ENCODE peak calls at places on chromosomes 4 and X, in eight cellular contexts. One of them, this sample, is unnamed.

GRCh38 chr4:73810191-73810590 is 26.3 kb upstream of the CXCL6 start:
- DNase-seq in T-helper 1 cell: no peak
- DNase-seq in LoVo: no peak
- DNase-seq in stimulated activated CD4-positive, alpha-beta T cell treated with anti-CD3 and anti-CD28 coated beads, Interleukin-15, amount 100 ng/mL, for 24 hours: no peak
- DNase-seq in NCI-H2081: no peak
- DNase-seq in activated CD4-positive, alpha-beta T cell treated with anti-CD3 and anti-CD28 coated beads for 48 hours: no peak
- DNase-seq in activated T-helper 1 cell treated with anti-CD3 and anti-CD28 coated beads, Interleukin-2, amount 50 U/mL, for 16 hours: no peak
- DNase-seq in choroid plexus epithelial cell: no peak
- DNase-seq in this sample: no peak

GRCh38 chr4:40241936-40242590 is 45.2 kb downstream of the RHOH start:
- DNase-seq in LoVo: no peak
- DNase-seq in NCI-H2081: no peak
- DNase-seq in T-helper 1 cell: peak
- DNase-seq in stimulated activated CD4-positive, alpha-beta T cell treated with anti-CD3 and anti-CD28 coated beads, Interleukin-15, amount 100 ng/mL, for 24 hours: peak
- DNase-seq in activated CD4-positive, alpha-beta T cell treated with anti-CD3 and anti-CD28 coated beads for 48 hours: no peak
- DNase-seq in activated T-helper 1 cell treated with anti-CD3 and anti-CD28 coated beads, Interleukin-2, amount 50 U/mL, for 16 hours: no peak
- DNase-seq in choroid plexus epithelial cell: no peak
- DNase-seq in this sample: no peak

GRCh38 chrX:83339724-83340123 is 168.4 kb upstream of the POU3F4 start:
- DNase-seq in LoVo: no peak
- DNase-seq in NCI-H2081: no peak
- DNase-seq in T-helper 1 cell: no peak
- DNase-seq in activated CD4-positive, alpha-beta T cell treated with anti-CD3 and anti-CD28 coated beads for 48 hours: no peak
- DNase-seq in stimulated activated CD4-positive, alpha-beta T cell treated with anti-CD3 and anti-CD28 coated beads, Interleukin-15, amount 100 ng/mL, for 24 hours: no peak
- DNase-seq in choroid plexus epithelial cell: no peak
- DNase-seq in activated T-helper 1 cell treated with anti-CD3 and anti-CD28 coated beads, Interleukin-2, amount 50 U/mL, for 16 hours: no peak
- DNase-seq in this sample: no peak

GRCh38 chrX:18871161-18871880 is 112.6 kb downstream of the PHKA2 start:
- DNase-seq in choroid plexus epithelial cell: peak
- DNase-seq in activated CD4-positive, alpha-beta T cell treated with anti-CD3 and anti-CD28 coated beads for 48 hours: no peak
- DNase-seq in activated T-helper 1 cell treated with anti-CD3 and anti-CD28 coated beads, Interleukin-2, amount 50 U/mL, for 16 hours: no peak
- DNase-seq in LoVo: no peak
- DNase-seq in stimulated activated CD4-positive, alpha-beta T cell treated with anti-CD3 and anti-CD28 coated beads, Interleukin-15, amount 100 ng/mL, for 24 hours: no peak
- DNase-seq in T-helper 1 cell: no peak
- DNase-seq in NCI-H2081: no peak
- DNase-seq in this sample: no peak

GRCh38 chr4:52873191-52873590 is 11.1 kb downstream of the RASL11B start:
- DNase-seq in activated CD4-positive, alpha-beta T cell treated with anti-CD3 and anti-CD28 coated beads for 48 hours: no peak
- DNase-seq in stimulated activated CD4-positive, alpha-beta T cell treated with anti-CD3 and anti-CD28 coated beads, Interleukin-15, amount 100 ng/mL, for 24 hours: no peak
- DNase-seq in choroid plexus epithelial cell: no peak
- DNase-seq in LoVo: no peak
- DNase-seq in NCI-H2081: no peak
- DNase-seq in activated T-helper 1 cell treated with anti-CD3 and anti-CD28 coated beads, Interleukin-2, amount 50 U/mL, for 16 hours: no peak
- DNase-seq in T-helper 1 cell: no peak
- DNase-seq in this sample: no peak

GRCh38 chrX:43707812-43708548 is 51.9 kb downstream of the MAOA start:
- DNase-seq in activated CD4-positive, alpha-beta T cell treated with anti-CD3 and anti-CD28 coated beads for 48 hours: no peak
- DNase-seq in NCI-H2081: no peak
- DNase-seq in choroid plexus epithelial cell: peak
- DNase-seq in LoVo: peak
- DNase-seq in T-helper 1 cell: no peak
- DNase-seq in stimulated activated CD4-positive, alpha-beta T cell treated with anti-CD3 and anti-CD28 coated beads, Interleukin-15, amount 100 ng/mL, for 24 hours: no peak
- DNase-seq in activated T-helper 1 cell treated with anti-CD3 and anti-CD28 coated beads, Interleukin-2, amount 50 U/mL, for 16 hours: no peak
- DNase-seq in this sample: no peak

GRCh38 chrX:23504540-23504884 is 162.8 kb upstream of the PRDX4 start:
- DNase-seq in NCI-H2081: no peak
- DNase-seq in stimulated activated CD4-positive, alpha-beta T cell treated with anti-CD3 and anti-CD28 coated beads, Interleukin-15, amount 100 ng/mL, for 24 hours: no peak
- DNase-seq in activated T-helper 1 cell treated with anti-CD3 and anti-CD28 coated beads, Interleukin-2, amount 50 U/mL, for 16 hours: no peak
- DNase-seq in activated CD4-positive, alpha-beta T cell treated with anti-CD3 and anti-CD28 coated beads for 48 hours: no peak
- DNase-seq in LoVo: no peak
- DNase-seq in T-helper 1 cell: no peak
- DNase-seq in choroid plexus epithelial cell: no peak
- DNase-seq in this sample: no peak

GRCh38 chr4:7328913-7329638 is 105.7 kb downstream of the PSAPL1 start:
- DNase-seq in activated T-helper 1 cell treated with anti-CD3 and anti-CD28 coated beads, Interleukin-2, amount 50 U/mL, for 16 hours: no peak
- DNase-seq in choroid plexus epithelial cell: peak
- DNase-seq in NCI-H2081: no peak
- DNase-seq in activated CD4-positive, alpha-beta T cell treated with anti-CD3 and anti-CD28 coated beads for 48 hours: no peak
- DNase-seq in stimulated activated CD4-positive, alpha-beta T cell treated with anti-CD3 and anti-CD28 coated beads, Interleukin-15, amount 100 ng/mL, for 24 hours: no peak
- DNase-seq in LoVo: peak
- DNase-seq in T-helper 1 cell: no peak
- DNase-seq in this sample: peak

GRCh38 chr4:118749347-118749988 is 64.3 kb downstream of the METTL14 start:
- DNase-seq in stimulated activated CD4-positive, alpha-beta T cell treated with anti-CD3 and anti-CD28 coated beads, Interleukin-15, amount 100 ng/mL, for 24 hours: no peak
- DNase-seq in choroid plexus epithelial cell: no peak
- DNase-seq in activated CD4-positive, alpha-beta T cell treated with anti-CD3 and anti-CD28 coated beads for 48 hours: no peak
- DNase-seq in T-helper 1 cell: no peak
- DNase-seq in activated T-helper 1 cell treated with anti-CD3 and anti-CD28 coated beads, Interleukin-2, amount 50 U/mL, for 16 hours: no peak
- DNase-seq in LoVo: no peak
- DNase-seq in NCI-H2081: peak
- DNase-seq in this sample: no peak

GRCh38 chr4:115323106-115323684 is 209.8 kb upstream of the NDST4 start:
- DNase-seq in stimulated activated CD4-positive, alpha-beta T cell treated with anti-CD3 and anti-CD28 coated beads, Interleukin-15, amount 100 ng/mL, for 24 hours: no peak
- DNase-seq in LoVo: no peak
- DNase-seq in activated CD4-positive, alpha-beta T cell treated with anti-CD3 and anti-CD28 coated beads for 48 hours: no peak
- DNase-seq in choroid plexus epithelial cell: peak
- DNase-seq in NCI-H2081: peak
- DNase-seq in activated T-helper 1 cell treated with anti-CD3 and anti-CD28 coated beads, Interleukin-2, amount 50 U/mL, for 16 hours: no peak
- DNase-seq in T-helper 1 cell: no peak
- DNase-seq in this sample: no peak

GRCh38 chr4:76002176-76002575 is 5.1 kb downstream of the CXCL9 start:
- DNase-seq in choroid plexus epithelial cell: peak
- DNase-seq in activated CD4-positive, alpha-beta T cell treated with anti-CD3 and anti-CD28 coated beads for 48 hours: no peak
- DNase-seq in NCI-H2081: no peak
- DNase-seq in activated T-helper 1 cell treated with anti-CD3 and anti-CD28 coated beads, Interleukin-2, amount 50 U/mL, for 16 hours: no peak
- DNase-seq in T-helper 1 cell: no peak
- DNase-seq in stimulated activated CD4-positive, alpha-beta T cell treated with anti-CD3 and anti-CD28 coated beads, Interleukin-15, amount 100 ng/mL, for 24 hours: no peak
- DNase-seq in LoVo: no peak
- DNase-seq in this sample: no peak

GRCh38 chr4:152476796-152477195 is 59.1 kb downstream of the FBXW7 start:
- DNase-seq in LoVo: no peak
- DNase-seq in NCI-H2081: no peak
- DNase-seq in T-helper 1 cell: no peak
- DNase-seq in stimulated activated CD4-positive, alpha-beta T cell treated with anti-CD3 and anti-CD28 coated beads, Interleukin-15, amount 100 ng/mL, for 24 hours: no peak
- DNase-seq in activated CD4-positive, alpha-beta T cell treated with anti-CD3 and anti-CD28 coated beads for 48 hours: no peak
- DNase-seq in activated T-helper 1 cell treated with anti-CD3 and anti-CD28 coated beads, Interleukin-2, amount 50 U/mL, for 16 hours: no peak
- DNase-seq in choroid plexus epithelial cell: no peak
- DNase-seq in this sample: no peak

GRCh38 chr4:48329976-48330375 is 11.4 kb upstream of the SLAIN2 start:
- DNase-seq in NCI-H2081: no peak
- DNase-seq in T-helper 1 cell: no peak
- DNase-seq in activated CD4-positive, alpha-beta T cell treated with anti-CD3 and anti-CD28 coated beads for 48 hours: no peak
- DNase-seq in stimulated activated CD4-positive, alpha-beta T cell treated with anti-CD3 and anti-CD28 coated beads, Interleukin-15, amount 100 ng/mL, for 24 hours: no peak
- DNase-seq in LoVo: peak
- DNase-seq in choroid plexus epithelial cell: peak
- DNase-seq in activated T-helper 1 cell treated with anti-CD3 and anti-CD28 coated beads, Interleukin-2, amount 50 U/mL, for 16 hours: no peak
- DNase-seq in this sample: no peak

GRCh38 chrX:131792356-131792749 is 230.7 kb upstream of the STK26 start:
- DNase-seq in LoVo: no peak
- DNase-seq in activated CD4-positive, alpha-beta T cell treated with anti-CD3 and anti-CD28 coated beads for 48 hours: no peak
- DNase-seq in stimulated activated CD4-positive, alpha-beta T cell treated with anti-CD3 and anti-CD28 coated beads, Interleukin-15, amount 100 ng/mL, for 24 hours: no peak
- DNase-seq in activated T-helper 1 cell treated with anti-CD3 and anti-CD28 coated beads, Interleukin-2, amount 50 U/mL, for 16 hours: no peak
- DNase-seq in NCI-H2081: peak
- DNase-seq in choroid plexus epithelial cell: no peak
- DNase-seq in T-helper 1 cell: no peak
- DNase-seq in this sample: peak

GRCh38 chr4:155657169-155657568 is 9.5 kb upstream of the GUCY1A1 start:
- DNase-seq in NCI-H2081: no peak
- DNase-seq in T-helper 1 cell: no peak
- DNase-seq in choroid plexus epithelial cell: no peak
- DNase-seq in LoVo: no peak
- DNase-seq in activated T-helper 1 cell treated with anti-CD3 and anti-CD28 coated beads, Interleukin-2, amount 50 U/mL, for 16 hours: no peak
- DNase-seq in stimulated activated CD4-positive, alpha-beta T cell treated with anti-CD3 and anti-CD28 coated beads, Interleukin-15, amount 100 ng/mL, for 24 hours: no peak
- DNase-seq in activated CD4-positive, alpha-beta T cell treated with anti-CD3 and anti-CD28 coated beads for 48 hours: no peak
- DNase-seq in this sample: no peak

GRCh38 chr4:177127658-177128057 is 182.0 kb upstream of the NEIL3 start:
- DNase-seq in T-helper 1 cell: no peak
- DNase-seq in activated T-helper 1 cell treated with anti-CD3 and anti-CD28 coated beads, Interleukin-2, amount 50 U/mL, for 16 hours: no peak
- DNase-seq in choroid plexus epithelial cell: peak
- DNase-seq in LoVo: no peak
- DNase-seq in NCI-H2081: no peak
- DNase-seq in activated CD4-positive, alpha-beta T cell treated with anti-CD3 and anti-CD28 coated beads for 48 hours: no peak
- DNase-seq in stimulated activated CD4-positive, alpha-beta T cell treated with anti-CD3 and anti-CD28 coated beads, Interleukin-15, amount 100 ng/mL, for 24 hours: no peak
- DNase-seq in this sample: no peak

GRCh38 chr4:108965031-108965430 is 202.2 kb upstream of the ETNPPL start:
- DNase-seq in activated T-helper 1 cell treated with anti-CD3 and anti-CD28 coated beads, Interleukin-2, amount 50 U/mL, for 16 hours: no peak
- DNase-seq in NCI-H2081: no peak
- DNase-seq in choroid plexus epithelial cell: no peak
- DNase-seq in LoVo: no peak
- DNase-seq in T-helper 1 cell: no peak
- DNase-seq in stimulated activated CD4-positive, alpha-beta T cell treated with anti-CD3 and anti-CD28 coated beads, Interleukin-15, amount 100 ng/mL, for 24 hours: no peak
- DNase-seq in activated CD4-positive, alpha-beta T cell treated with anti-CD3 and anti-CD28 coated beads for 48 hours: no peak
- DNase-seq in this sample: no peak

GRCh38 chrX:22373766-22374165 is 101.1 kb downstream of the CBLL2 start:
- DNase-seq in activated CD4-positive, alpha-beta T cell treated with anti-CD3 and anti-CD28 coated beads for 48 hours: no peak
- DNase-seq in T-helper 1 cell: no peak
- DNase-seq in choroid plexus epithelial cell: no peak
- DNase-seq in LoVo: no peak
- DNase-seq in activated T-helper 1 cell treated with anti-CD3 and anti-CD28 coated beads, Interleukin-2, amount 50 U/mL, for 16 hours: no peak
- DNase-seq in NCI-H2081: no peak
- DNase-seq in stimulated activated CD4-positive, alpha-beta T cell treated with anti-CD3 and anti-CD28 coated beads, Interleukin-15, amount 100 ng/mL, for 24 hours: no peak
- DNase-seq in this sample: no peak

GRCh38 chrX:18354369-18355329 is at the start of gene SCML2:
- DNase-seq in activated T-helper 1 cell treated with anti-CD3 and anti-CD28 coated beads, Interleukin-2, amount 50 U/mL, for 16 hours: no peak
- DNase-seq in stimulated activated CD4-positive, alpha-beta T cell treated with anti-CD3 and anti-CD28 coated beads, Interleukin-15, amount 100 ng/mL, for 24 hours: peak
- DNase-seq in NCI-H2081: peak
- DNase-seq in activated CD4-positive, alpha-beta T cell treated with anti-CD3 and anti-CD28 coated beads for 48 hours: peak
- DNase-seq in choroid plexus epithelial cell: peak
- DNase-seq in T-helper 1 cell: no peak
- DNase-seq in LoVo: peak
- DNase-seq in this sample: no peak

GRCh38 chr4:41644288-41644914 is 104.1 kb downstream of the PHOX2B start:
- DNase-seq in LoVo: no peak
- DNase-seq in T-helper 1 cell: no peak
- DNase-seq in choroid plexus epithelial cell: peak
- DNase-seq in stimulated activated CD4-positive, alpha-beta T cell treated with anti-CD3 and anti-CD28 coated beads, Interleukin-15, amount 100 ng/mL, for 24 hours: peak
- DNase-seq in NCI-H2081: peak
- DNase-seq in activated T-helper 1 cell treated with anti-CD3 and anti-CD28 coated beads, Interleukin-2, amount 50 U/mL, for 16 hours: no peak
- DNase-seq in activated CD4-positive, alpha-beta T cell treated with anti-CD3 and anti-CD28 coated beads for 48 hours: peak
- DNase-seq in this sample: no peak

GRCh38 chr4:110183058-110183457 is 15.4 kb downstream of the ELOVL6 start:
- DNase-seq in LoVo: no peak
- DNase-seq in choroid plexus epithelial cell: no peak
- DNase-seq in T-helper 1 cell: no peak
- DNase-seq in NCI-H2081: no peak
- DNase-seq in activated CD4-positive, alpha-beta T cell treated with anti-CD3 and anti-CD28 coated beads for 48 hours: no peak
- DNase-seq in activated T-helper 1 cell treated with anti-CD3 and anti-CD28 coated beads, Interleukin-2, amount 50 U/mL, for 16 hours: no peak
- DNase-seq in stimulated activated CD4-positive, alpha-beta T cell treated with anti-CD3 and anti-CD28 coated beads, Interleukin-15, amount 100 ng/mL, for 24 hours: no peak
- DNase-seq in this sample: no peak

This sample was measured in breast epithelium.